ENCODE peak calls at places on chromosome 2, in four cellular contexts. M is colonic mucosa, B is cardiac muscle cell, E is HFF-Myc. P is an unnamed sample.

GRCh38 chr2:181977661-181978350 is 7.8 kb upstream of the PPP1R1C start:
- DNase-seq in M (no peak), B (peak), E (no peak), P (peak)

GRCh38 chr2:191218292-191218898 is 26.8 kb upstream of the MYO1B start:
- DNase-seq in M (peak), B (peak), E (no peak), P (no peak)

GRCh38 chr2:233265899-233266431 is 14.5 kb downstream of the ATG16L1 start:
- DNase-seq in M (no peak), B (no peak), E (no peak), P (no peak)

GRCh38 chr2:85843543-85843942 is 45.2 kb downstream of the ST3GAL5 start:
- DNase-seq in M (peak), B (no peak), E (no peak), P (no peak)

GRCh38 chr2:235945608-235946140 is 222.5 kb downstream of the GBX2 start:
- DNase-seq in M (no peak), B (no peak), E (no peak), P (no peak)

GRCh38 chr2:134089454-134089853 is 164.4 kb upstream of the MGAT5 start:
- DNase-seq in M (no peak), B (no peak), E (no peak), P (no peak)

GRCh38 chr2:181466661-181467576 is 9.7 kb downstream of the ITGA4 start:
- DNase-seq in M (peak), B (peak), E (no peak), P (no peak)

GRCh38 chr2:234203135-234203984 is 152.9 kb downstream of the SPP2 start:
- DNase-seq in M (no peak), B (peak), E (peak), P (no peak)

GRCh38 chr2:36006444-36006843 is 349.1 kb upstream of the CRIM1 start:
- DNase-seq in M (no peak), B (no peak), E (no peak), P (no peak)

GRCh38 chr2:197191177-197191947 is 119.2 kb downstream of the ANKRD44 start:
- DNase-seq in M (no peak), B (peak), E (no peak), P (no peak)

GRCh38 chr2:42361728-42362298 is 796 bp upstream of the COX7A2L start:
- DNase-seq in M (no peak), B (no peak), E (no peak), P (no peak)

GRCh38 chr2:42360890-42361727 is at the start of gene COX7A2L:
- DNase-seq in M (peak), B (peak), E (peak), P (peak)

GRCh38 chr2:42359894-42360483 is 1.0 kb downstream of the COX7A2L start:
- DNase-seq in M (no peak), B (peak), E (no peak), P (no peak)

GRCh38 chr2:42359304-42359749 is 1.7 kb downstream of the COX7A2L start:
- DNase-seq in M (no peak), B (no peak), E (no peak), P (no peak)

DNA sequence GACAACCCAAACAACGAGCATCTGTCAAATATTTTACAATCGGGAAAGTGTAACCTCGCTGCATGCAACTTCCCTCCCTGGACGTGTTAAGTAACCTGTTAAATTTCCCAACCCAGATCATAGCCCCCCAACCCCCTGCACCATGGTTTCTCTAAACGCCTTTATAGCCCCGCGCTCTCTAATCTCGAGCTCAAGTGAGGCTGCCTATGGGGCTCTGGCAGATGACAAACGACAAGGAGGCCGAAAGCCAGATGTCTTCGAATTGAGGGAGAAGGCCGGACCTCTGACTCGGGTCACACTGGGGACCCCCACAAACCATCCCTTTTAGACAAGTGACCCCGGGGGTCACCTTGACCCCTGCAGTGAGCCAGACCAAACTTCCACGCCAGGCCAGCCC is 526 bp downstream of the COX7A2L start:
- DNase-seq in M (no peak), B (no peak), E (no peak), P (no peak)
- H3K4me3 ChIP-seq in M (peak), B (peak), E (peak), P (peak)

GRCh38 chr2:47404356-47404755 is 1.4 kb downstream of the MSH2 start:
- DNase-seq in M (peak), B (no peak), E (no peak), P (no peak)
- H3K4me3 ChIP-seq in M (peak), B (peak), E (peak), P (peak)

GRCh38 chr2:108893277-108893676 is 95.7 kb downstream of the EDAR start:
- DNase-seq in M (no peak), B (no peak), E (no peak), P (no peak)
- H3K4me3 ChIP-seq in M (no peak), B (no peak), E (no peak), P (no peak)

GRCh38 chr2:126751477-126751876 is 95.5 kb downstream of the GYPC start:
- DNase-seq in M (no peak), B (no peak), E (no peak), P (no peak)
- H3K4me3 ChIP-seq in M (no peak), B (no peak), E (no peak), P (no peak)

DNA sequence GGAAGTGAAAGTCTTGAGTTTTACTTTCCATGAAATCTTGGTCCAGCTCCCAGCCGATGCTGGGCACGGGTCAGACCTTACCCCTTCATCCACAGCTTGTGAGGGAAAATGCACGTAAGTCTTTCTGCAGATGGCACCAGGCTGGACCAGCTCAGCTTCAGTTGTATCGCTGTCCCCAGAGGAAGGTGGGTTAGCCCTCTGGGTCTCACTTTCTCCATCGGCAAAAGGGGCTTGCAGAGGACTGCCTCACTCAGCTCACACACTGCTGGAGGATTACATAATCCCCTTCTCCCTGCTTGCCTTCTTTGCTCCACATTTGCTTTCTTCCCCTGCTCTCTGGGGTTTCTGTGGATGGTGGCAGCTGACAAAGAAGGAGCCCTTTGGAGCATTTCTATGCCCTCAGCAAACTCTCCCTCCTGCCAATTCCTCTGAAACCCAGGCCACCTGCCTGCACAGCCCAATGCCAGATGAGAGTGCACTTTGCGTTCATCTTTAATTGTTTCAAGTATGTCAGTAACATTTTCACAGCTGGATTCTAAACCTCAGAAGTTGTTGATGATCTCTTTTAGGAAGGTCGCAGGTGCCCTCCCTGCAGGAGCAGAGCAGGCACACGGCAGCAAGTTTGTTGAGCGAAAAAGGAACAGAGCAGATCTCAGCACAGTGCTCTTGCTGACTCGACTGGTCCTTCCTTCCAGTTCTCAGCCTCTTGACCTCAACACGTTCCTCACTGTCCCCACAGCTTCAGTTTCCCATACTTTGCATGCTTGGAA is 155.6 kb upstream of the GLI2 start:
- DNase-seq in M (no peak), B (no peak), E (no peak), P (no peak)
- H3K4me3 ChIP-seq in M (no peak), B (no peak), E (no peak), P (no peak)

GRCh38 chr2:79181617-79182016 is 22.1 kb upstream of the REG3A start:
- DNase-seq in M (no peak), B (no peak), E (no peak), P (no peak)
- H3K4me3 ChIP-seq in M (no peak), B (no peak), E (no peak), P (no peak)

DNA sequence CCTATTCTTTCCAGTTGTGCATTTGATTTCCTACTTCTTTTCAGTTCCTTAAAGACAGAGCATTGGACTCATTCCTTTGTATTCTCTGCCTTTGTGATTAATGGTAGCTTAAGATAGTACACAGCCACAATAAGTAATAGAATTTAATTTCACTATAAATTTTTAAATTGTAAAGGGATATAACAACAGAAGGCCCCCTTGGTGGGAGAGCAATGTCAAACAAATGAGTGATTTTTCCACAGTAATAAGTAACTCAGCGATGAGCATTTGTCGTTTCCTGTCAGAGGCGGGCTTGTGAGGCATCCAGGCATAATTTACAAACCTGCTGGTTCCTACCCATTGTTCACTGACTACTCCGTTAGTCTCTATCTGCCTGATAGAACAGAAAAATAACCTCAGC is 456.6 kb upstream of the REG3G start:
- DNase-seq in M (no peak), B (no peak), E (no peak), P (no peak)
- H3K4me3 ChIP-seq in M (no peak), B (no peak), E (no peak), P (no peak)

GRCh38 chr2:147331790-147332419 is 512.9 kb upstream of the ACVR2A start:
- DNase-seq in M (peak), B (peak), E (no peak), P (peak)

GRCh38 chr2:147325955-147326354 is 518.9 kb upstream of the ACVR2A start:
- DNase-seq in M (no peak), B (no peak), E (no peak), P (no peak)

GRCh38 chr2:147330925-147331324 is 513.9 kb upstream of the ACVR2A start:
- DNase-seq in M (no peak), B (no peak), E (no peak), P (no peak)

DNA sequence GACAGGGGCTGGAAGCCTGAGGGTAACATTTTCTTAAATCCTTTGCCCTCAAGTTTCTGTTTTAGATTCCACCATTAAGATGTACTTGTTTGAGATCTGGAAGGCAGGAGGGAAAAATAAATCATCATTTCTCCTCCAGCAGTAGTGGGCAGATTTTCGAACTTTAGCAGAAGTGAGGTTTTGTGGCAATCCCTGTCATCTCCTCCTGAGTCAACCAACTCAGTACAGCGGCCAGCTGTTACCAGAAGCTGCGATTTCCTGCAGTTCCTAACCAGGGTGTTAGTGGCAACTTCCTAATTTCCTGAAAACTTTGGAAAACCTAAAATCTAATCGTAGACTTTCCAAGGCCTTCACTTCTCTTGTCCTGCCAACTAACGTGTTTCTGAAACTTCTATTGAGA is 517.2 kb upstream of the ACVR2A start:
- DNase-seq in M (no peak), B (peak), E (no peak), P (no peak)
- H3K4me3 ChIP-seq in M (no peak), B (no peak), E (no peak), P (no peak)